ENCODE peak calls at places on chromosomes 16 and 17, in ten cellular contexts. Q, G, H, K, X, Z, S, M, B and C are unnamed samples.

GRCh38 chr16:63361032-63361624 is 1324.9 kb upstream of the CDH8 start:
- DNase-seq in M (peak; percentile 20), X (peak; percentile 78), B (peak; percentile 34), Z (no peak), Q (no peak), G (peak; percentile 64), H (peak; percentile 57), K (no peak), S (peak; percentile 23), C (no peak)

GRCh38 chr17:69672924-69673323 is 258.4 kb downstream of the MAP2K6 start:
- DNase-seq in G (peak; percentile 74), K (no peak), Q (no peak), H (peak; percentile 55), B (no peak), S (no peak), M (no peak), Z (no peak), X (peak; percentile 59), C (no peak)

GRCh38 chr16:89444151-89444723 is 46.1 kb downstream of the ANKRD11 start:
- DNase-seq in M (no peak), K (no peak), G (no peak), S (peak; percentile 45), H (no peak), Z (no peak), X (no peak), Q (no peak), B (no peak), C (no peak)

GRCh38 chr16:55039931-55040330 is 109.3 kb downstream of the IRX5 start:
- DNase-seq in M (no peak), H (no peak), B (no peak), S (no peak), X (no peak), Q (no peak), K (no peak), G (no peak), Z (no peak), C (no peak)

GRCh38 chr17:15510361-15510760 is 42.9 kb upstream of the CDRT4 start:
- DNase-seq in Q (no peak), M (no peak), K (no peak), G (peak; percentile 69), X (peak; percentile 72), S (no peak), H (peak; percentile 77), Z (no peak), B (no peak), C (no peak)

GRCh38 chr16:86939609-86940008 is 361.3 kb downstream of the FOXL1 start:
- DNase-seq in B (no peak), H (no peak), X (no peak), Q (no peak), K (no peak), M (no peak), G (no peak), S (no peak), Z (no peak), C (no peak)

GRCh38 chr17:9350083-9350482 is 225.5 kb downstream of the STX8 start:
- DNase-seq in X (peak; percentile 91), K (no peak), S (no peak), B (no peak), Q (no peak), G (peak; percentile 95), Z (no peak), M (peak; percentile 78), H (peak; percentile 62), C (no peak)

GRCh38 chr16:87815567-87815966 is 49.8 kb upstream of the KLHDC4 start:
- DNase-seq in Q (no peak), G (peak; percentile 20), M (no peak), X (no peak), H (no peak), S (peak; percentile 30), B (no peak), K (no peak), Z (no peak), C (no peak)

GRCh38 chr17:185445-186138 is 4.1 kb upstream of the DOC2B start:
- DNase-seq in K (peak; percentile 20), M (no peak), X (no peak), B (no peak), Z (no peak), Q (no peak), H (no peak), G (no peak), S (no peak), C (no peak)

GRCh38 chr17:57670769-57671545 is 74.1 kb downstream of the CCDC182 start:
- DNase-seq in S (peak; percentile 10), M (no peak), K (no peak), Z (peak; percentile 43), G (no peak), H (no peak), Q (no peak), X (no peak), B (no peak), C (no peak)

GRCh38 chr16:85615014-85615851 is 2.1 kb downstream of the GSE1 start:
- DNase-seq in S (peak; percentile 85), M (no peak), K (peak; percentile 66), X (no peak), G (no peak), B (peak; percentile 67), Z (peak; percentile 80), H (peak; percentile 94), Q (no peak), C (no peak)

GRCh38 chr17:3852561-3852960 is 6.5 kb upstream of the NCBP3 start:
- DNase-seq in K (no peak), X (peak; percentile 38), Z (no peak), B (no peak), S (no peak), M (no peak), Q (no peak), H (no peak), G (no peak), C (no peak)